ENCODE peak calls at places on chromosomes 4 and X, in four cellular contexts. K is GM23338, L is HCT116, Z is Panc1. S is an unnamed sample.

GRCh38 chrX:149638860-149639259 is 7.3 kb upstream of the TMEM185A start:
- DNase-seq in Z (no peak), K (no peak), L (no peak), S (no peak)

GRCh38 chr4:105474110-105474518 is 252 bp upstream of the PPA2 start:
- DNase-seq in Z (no peak), K (peak), L (no peak), S (no peak)

GRCh38 chrX:49053223-49054072 is 5.4 kb upstream of the CCDC120 start:
- DNase-seq in Z (no peak), K (peak), L (no peak), S (no peak)

GRCh38 chr4:123823244-123823643 is 426.6 kb downstream of the SPRY1 start:
- DNase-seq in Z (no peak), L (no peak), K (no peak), S (no peak)

GRCh38 chrX:130631011-130631410 is 229.2 kb downstream of the RBMX2 start:
- DNase-seq in Z (no peak), K (no peak), L (no peak), S (no peak)

GRCh38 chr4:123832173-123833026 is 435.8 kb downstream of the SPRY1 start:
- DNase-seq in Z (peak), K (no peak), L (no peak), S (no peak)

GRCh38 chr4:4260185-4260751 is 12.2 kb upstream of the TMEM128 start:
- DNase-seq in Z (no peak), L (peak), K (peak), S (no peak)

GRCh38 chr4:164193676-164194075 is 560.3 kb upstream of the SMIM31 start:
- DNase-seq in Z (no peak), K (no peak), L (no peak), S (no peak)

GRCh38 chr4:73603854-73604584 is 16.2 kb downstream of the RASSF6 start:
- DNase-seq in Z (no peak), L (no peak), K (no peak), S (peak)
- TF ChIP-seq POLR2AphosphoS5 in Z (no peak), L (no peak), K (no peak), S (no peak)

GRCh38 chr4:90211174-90211573 is 84.0 kb downstream of the CCSER1 start:
- DNase-seq in K (no peak), L (no peak), Z (no peak), S (no peak)
- TF ChIP-seq POLR2AphosphoS5 in K (no peak), L (no peak), Z (no peak), S (no peak)

DNA sequence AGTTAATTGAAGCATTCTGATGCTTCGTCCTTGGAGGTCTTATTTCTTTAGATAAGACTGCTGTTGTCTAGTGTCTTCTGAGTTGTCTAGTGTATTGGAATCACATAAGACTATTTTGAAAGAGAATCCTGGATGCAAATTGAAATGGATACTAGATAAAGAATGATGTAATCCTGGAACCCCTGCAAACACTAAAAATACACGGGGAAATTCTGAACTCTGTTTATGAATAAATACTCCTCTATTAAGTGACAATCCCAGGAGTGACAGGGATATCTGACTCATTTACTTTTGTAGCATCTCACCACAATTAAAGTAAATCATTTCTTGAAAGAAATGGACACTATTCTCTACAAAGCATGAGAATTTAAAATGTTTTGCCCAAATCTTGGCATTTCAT is 968 bp downstream of the ASB11 start:
- DNase-seq in L (no peak), K (no peak), Z (no peak), S (no peak)
- TF ChIP-seq POLR2AphosphoS5 in L (no peak), K (no peak), Z (no peak), S (no peak)

GRCh38 chr4:103012594-103012993 is 6.9 kb downstream of the SLC9B1 start:
- DNase-seq in Z (no peak), L (no peak), K (no peak), S (no peak)
- TF ChIP-seq POLR2AphosphoS5 in Z (no peak), L (no peak), K (no peak), S (no peak)

GRCh38 chrX:137929951-137930350 is 364.0 kb downstream of the ZIC3 start:
- DNase-seq in Z (no peak), L (no peak), K (no peak), S (no peak)
- TF ChIP-seq POLR2AphosphoS5 in Z (no peak), L (no peak), K (no peak), S (no peak)

GRCh38 chr4:182897601-182898478 is 19.3 kb downstream of the DCTD start:
- DNase-seq in Z (no peak), L (no peak), K (no peak), S (no peak)
- TF ChIP-seq POLR2AphosphoS5 in Z (no peak), L (no peak), K (no peak), S (no peak)

GRCh38 chr4:38967260-38968095 is 64.7 kb downstream of the TMEM156 start:
- DNase-seq in L (peak), Z (peak), K (no peak), S (peak)
- TF ChIP-seq POLR2AphosphoS5 in L (peak), Z (no peak), K (no peak), S (no peak)

GRCh38 chr4:25457053-25457715 is 80.1 kb downstream of the ANAPC4 start:
- DNase-seq in L (no peak), K (no peak), Z (no peak), S (no peak)
- TF ChIP-seq POLR2AphosphoS5 in L (no peak), K (no peak), Z (no peak), S (no peak)